ENCODE peak calls at places on chromosomes 11 and 22, in ten cellular contexts. L is H7, R is WERI-Rb-1, Z is LoVo, K is A549, F is HCEC 1CT, P is type B pancreatic cell, I is NCI-H1417, X is GM04503, N is stomach. B is an unnamed sample.

GRCh38 chr11:59802639-59803176 is 7.9 kb downstream of the MRPL16 start:
- DNase-seq in F (peak), X (peak), N (no peak), K (peak), I (peak), P (no peak), L (peak), Z (peak), R (peak), B (peak)

GRCh38 chr22:36386900-36387663 is 685 bp downstream of the MYH9 start:
- DNase-seq in F (peak), Z (no peak), L (peak), N (peak), R (peak), X (no peak), P (no peak), I (peak), K (no peak), B (peak)

GRCh38 chr11:41950470-41951143 is 491.2 kb upstream of the LRRC4C start:
- DNase-seq in X (no peak), R (no peak), K (no peak), F (no peak), Z (no peak), I (no peak), L (no peak), N (no peak), P (no peak), B (no peak)

GRCh38 chr11:100876826-100877545 is 189.9 kb downstream of the ARHGAP42 start:
- DNase-seq in Z (no peak), N (no peak), F (peak), L (no peak), X (peak), I (peak), K (peak), P (no peak), R (no peak), B (peak)

GRCh38 chr22:29782061-29782845 is 15.1 kb downstream of the UQCR10 start:
- DNase-seq in P (no peak), R (no peak), Z (no peak), I (peak), K (no peak), F (no peak), X (no peak), L (peak), N (peak), B (no peak)

GRCh38 chr11:70491696-70492472 is 93.6 kb downstream of the CTTN start:
- DNase-seq in F (no peak), I (no peak), X (no peak), N (no peak), P (no peak), K (no peak), Z (no peak), L (no peak), R (peak), B (no peak)

GRCh38 chr11:111765320-111765983 is 737 bp downstream of the PPP2R1B start:
- DNase-seq in K (no peak), F (no peak), L (no peak), I (no peak), N (no peak), Z (no peak), X (no peak), P (no peak), R (no peak), B (peak)

GRCh38 chr11:10293423-10294288 is at the start of gene SBF2:
- DNase-seq in Z (peak), P (peak), R (peak), I (peak), N (peak), L (peak), K (peak), F (peak), X (peak), B (peak)

GRCh38 chr11:12792590-12792989 is 118.4 kb downstream of the TEAD1 start:
- DNase-seq in Z (no peak), X (no peak), K (no peak), P (no peak), L (no peak), I (no peak), R (no peak), F (peak), N (no peak), B (peak)

GRCh38 chr22:35192121-35192918 is 65.0 kb upstream of the HMGXB4 start:
- DNase-seq in L (no peak), F (peak), P (peak), N (no peak), Z (no peak), R (no peak), X (no peak), K (peak), I (no peak), B (no peak)

GRCh38 chr11:115961168-115962003 is 457.2 kb upstream of the CADM1 start:
- DNase-seq in L (peak), I (peak), Z (no peak), F (no peak), P (no peak), X (no peak), K (no peak), N (no peak), R (peak), B (no peak)

GRCh38 chr11:95148421-95148820 is 58.8 kb downstream of the ENDOD1 start:
- DNase-seq in K (no peak), N (no peak), Z (no peak), L (no peak), I (no peak), X (no peak), R (no peak), F (peak), P (no peak), B (no peak)

GRCh38 chr11:66973956-66974585 is 1.0 kb upstream of the C11orf86 start:
- DNase-seq in Z (no peak), L (no peak), K (no peak), N (no peak), P (no peak), F (no peak), R (no peak), X (no peak), I (no peak), B (no peak)